ENCODE peak calls at places on chromosomes 1 and 21, in seven cellular contexts. E is cardiac fibroblast, I is mucosa of descending colon, W is colonic mucosa, S is GM12865, D is GM20000, J is GM12864. U is an unnamed sample.

GRCh38 chr1:172893146-172893841 is 157.4 kb downstream of the TNFSF18 start:
- DNase-seq in W (no peak), S (no peak), E (peak), I (no peak), D (no peak), J (no peak), U (no peak)

GRCh38 chr1:227391871-227392270 is 73.6 kb upstream of the CDC42BPA start:
- DNase-seq in W (no peak), D (no peak), J (no peak), I (no peak), E (no peak), S (no peak), U (no peak)

GRCh38 chr1:203744008-203744972 is 20.7 kb upstream of the LAX1 start:
- DNase-seq in D (peak), E (peak), W (peak), S (peak), J (peak), I (no peak), U (peak)

GRCh38 chr1:30727796-30728195 is 4.4 kb upstream of the MATN1 start:
- DNase-seq in I (no peak), J (no peak), D (no peak), S (no peak), E (peak), W (no peak), U (no peak)

GRCh38 chr1:176717052-176717754 is 254.2 kb downstream of the PAPPA2 start:
- DNase-seq in D (no peak), W (no peak), E (no peak), S (no peak), I (no peak), J (no peak), U (no peak)

GRCh38 chr1:24828183-24828886 is 83.1 kb downstream of the CLIC4 start:
- DNase-seq in S (no peak), D (no peak), W (no peak), I (no peak), E (no peak), J (no peak), U (no peak)

GRCh38 chr1:151888972-151889570 is 20.2 kb downstream of the THEM4 start:
- DNase-seq in E (peak), S (peak), W (no peak), J (peak), I (no peak), D (peak), U (peak)

GRCh38 chr1:84899969-84900368 is 7.0 kb upstream of the LPAR3 start:
- DNase-seq in E (no peak), S (no peak), D (no peak), W (no peak), J (no peak), I (no peak), U (no peak)

GRCh38 chr21:41817228-41817627 is 50.4 kb upstream of the RIPK4 start:
- DNase-seq in I (peak), S (peak), W (peak), J (no peak), E (peak), D (peak), U (peak)

GRCh38 chr1:149962039-149962647 is 25.5 kb upstream of the MTMR11 start:
- DNase-seq in D (peak), J (peak), W (peak), S (peak), E (peak), I (no peak), U (peak)

GRCh38 chr1:154871374-154871773 is 1.3 kb upstream of the KCNN3 start:
- DNase-seq in S (no peak), J (no peak), W (no peak), D (no peak), I (no peak), E (no peak), U (no peak)

GRCh38 chr1:82446955-82447354 is 646.2 kb downstream of the ADGRL2 start:
- DNase-seq in W (no peak), E (no peak), J (no peak), I (no peak), D (no peak), S (no peak), U (no peak)

GRCh38 chr1:32336963-32337675 is 1.1 kb upstream of the MARCKSL1 start:
- DNase-seq in J (peak), E (peak), S (peak), I (peak), D (peak), W (no peak), U (peak)

GRCh38 chr1:35925741-35926140 is 5.2 kb upstream of the AGO3 start:
- DNase-seq in S (no peak), D (no peak), J (no peak), I (no peak), E (peak), W (no peak), U (no peak)

GRCh38 chr1:18230840-18231239 is 123.2 kb downstream of the IGSF21 start:
- DNase-seq in I (no peak), S (no peak), W (no peak), J (no peak), D (no peak), E (no peak), U (no peak)

GRCh38 chr1:108057536-108057935 is 92.6 kb upstream of the VAV3 start:
- DNase-seq in I (no peak), S (no peak), E (peak), W (peak), J (no peak), D (no peak), U (no peak)

GRCh38 chr1:227185291-227185690 is 133.0 kb downstream of the CDC42BPA start:
- DNase-seq in J (no peak), I (no peak), D (no peak), E (no peak), S (no peak), W (no peak), U (no peak)

GRCh38 chr1:237042467-237042891 is 495 bp downstream of the RYR2 start:
- DNase-seq in I (no peak), J (no peak), D (no peak), S (no peak), E (no peak), W (no peak), U (no peak)

GRCh38 chr1:21693732-21694131 is 24.6 kb upstream of the RAP1GAP start:
- DNase-seq in E (no peak), W (no peak), S (no peak), I (no peak), J (no peak), D (no peak), U (no peak)

DNA sequence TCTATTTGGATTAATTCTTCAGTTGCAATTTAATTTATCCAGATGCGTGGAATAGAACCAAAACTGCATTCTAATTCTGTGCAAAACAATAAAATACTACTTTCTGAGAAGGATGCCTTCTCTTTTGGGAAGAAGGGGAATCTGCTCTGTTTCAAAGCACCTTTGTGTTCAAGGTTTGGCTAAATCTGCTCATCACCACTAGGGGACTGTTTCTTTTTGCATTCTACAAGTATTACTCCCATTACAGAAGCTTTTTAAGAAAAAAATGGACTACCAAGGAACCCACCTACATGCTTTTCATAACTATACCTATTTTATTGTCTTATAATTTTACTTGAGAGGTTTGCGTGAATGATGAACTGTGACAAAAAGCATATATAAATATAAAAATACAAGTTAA is 18.2 kb downstream of the MRPS6 start:
- DNase-seq in J (no peak), W (no peak), I (no peak), D (no peak), S (peak), E (peak), U (no peak)
- TF ChIP-seq CTCF in J (peak), W (no peak), I (no peak), D (no peak), S (peak), E (peak), U (peak)

GRCh38 chr1:182444497-182444896 is 5.4 kb upstream of the RGSL1 start:
- DNase-seq in J (no peak), S (peak), D (peak), W (no peak), E (no peak), I (no peak), U (no peak)
- TF ChIP-seq CTCF in J (peak), S (peak), D (peak), W (no peak), E (peak), I (no peak), U (peak)

DNA sequence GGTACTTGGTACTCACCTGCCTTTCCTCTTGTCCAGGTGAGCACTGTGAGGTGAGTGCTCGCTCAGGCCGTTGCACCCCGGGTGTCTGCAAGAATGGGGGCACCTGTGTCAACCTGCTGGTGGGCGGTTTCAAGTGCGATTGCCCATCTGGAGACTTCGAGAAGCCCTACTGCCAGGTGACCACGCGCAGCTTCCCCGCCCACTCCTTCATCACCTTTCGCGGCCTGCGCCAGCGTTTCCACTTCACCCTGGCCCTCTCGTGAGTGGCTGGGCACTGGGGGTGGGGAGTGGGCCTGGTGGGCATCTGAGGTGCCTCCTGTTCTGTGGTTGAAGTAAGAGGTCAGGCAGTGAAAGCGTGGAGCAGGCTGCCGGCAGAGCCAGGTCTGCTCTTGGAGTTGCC is 11.7 kb downstream of the CELSR2 start:
- DNase-seq in I (no peak), W (no peak), D (no peak), S (no peak), E (no peak), J (no peak), U (no peak)
- TF ChIP-seq CTCF in I (no peak), W (no peak), D (no peak), S (no peak), E (no peak), J (no peak), U (no peak)

GRCh38 chr1:94926365-94926914 is 470 bp downstream of the CNN3 start:
- DNase-seq in E (peak), D (peak), I (peak), W (peak), S (no peak), J (no peak), U (peak)
- TF ChIP-seq CTCF in E (peak), D (no peak), I (no peak), W (peak), S (no peak), J (no peak), U (peak)

DNA sequence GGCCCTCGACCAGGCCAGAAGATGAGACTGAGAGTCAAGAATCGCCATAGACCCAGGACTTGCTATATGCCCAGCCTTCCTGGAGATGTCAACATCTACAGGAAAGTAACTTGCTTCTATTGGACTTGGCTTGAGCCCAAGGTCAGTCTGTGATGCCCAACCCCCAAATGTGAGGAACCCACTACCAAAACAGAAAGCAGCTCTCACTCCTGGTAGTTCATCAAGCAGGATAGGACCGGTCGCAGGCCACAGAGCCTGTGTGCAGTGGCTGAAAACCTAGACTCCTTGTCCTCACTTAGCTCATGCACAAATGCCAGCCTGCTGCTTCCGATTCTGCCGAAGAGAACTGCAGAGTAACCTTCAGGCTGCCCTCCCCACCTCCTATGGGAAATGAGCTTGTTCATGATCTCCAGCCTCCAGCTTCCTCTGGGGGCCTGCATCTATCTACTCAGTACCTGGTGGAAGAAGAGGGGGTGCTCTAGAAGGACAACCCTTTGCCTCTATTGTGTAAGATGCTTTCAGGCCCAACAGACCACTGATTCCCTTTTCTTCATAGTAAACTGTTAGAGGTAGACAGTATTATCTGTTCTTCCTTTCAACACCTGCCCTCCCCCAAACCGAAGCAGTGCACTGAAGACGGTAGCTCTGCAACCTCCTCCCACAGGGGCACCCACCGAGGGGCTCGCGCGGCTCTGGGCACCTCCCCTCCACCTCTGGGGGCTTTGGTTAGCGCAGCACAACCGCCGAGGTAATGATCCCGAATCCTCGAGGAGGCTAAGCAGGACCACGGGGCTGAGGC is 1.3 kb downstream of the ACOT7 start:
- DNase-seq in W (peak), E (no peak), S (peak), D (no peak), I (peak), J (no peak), U (no peak)
- TF ChIP-seq CTCF in W (no peak), E (no peak), S (no peak), D (no peak), I (no peak), J (no peak), U (no peak)

DNA sequence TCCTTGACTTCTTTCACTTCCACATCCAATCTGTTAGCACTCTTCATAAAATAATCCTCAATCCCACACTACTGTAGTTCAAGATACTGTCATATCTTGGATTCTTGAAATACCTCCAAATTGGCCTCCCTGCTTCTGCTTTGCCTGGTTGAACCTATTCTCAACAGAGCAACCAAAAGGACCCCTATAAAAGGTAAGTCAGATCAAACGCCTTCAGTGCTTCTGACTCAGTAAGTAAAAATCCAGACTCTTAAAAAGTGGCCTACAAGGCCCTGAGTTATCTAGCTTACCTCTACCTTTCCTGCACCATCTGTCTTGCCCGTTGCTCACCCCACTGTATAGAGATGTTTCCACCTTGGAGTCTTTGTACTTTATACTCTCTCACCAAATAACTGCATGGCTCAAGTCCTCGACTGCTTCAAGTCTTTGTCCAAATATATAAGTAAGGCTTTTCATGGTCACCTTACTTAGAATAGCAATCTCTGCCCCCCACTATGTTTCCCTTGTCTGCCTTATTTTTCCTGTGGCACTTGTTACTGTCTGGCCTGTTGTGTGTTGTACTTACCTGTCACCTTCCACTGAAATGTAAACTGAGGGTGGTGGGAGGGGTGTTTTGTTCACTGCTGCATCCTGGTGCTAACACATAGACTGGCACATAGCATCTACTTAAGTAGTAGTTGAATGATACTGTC is 5.1 kb upstream of the PIGV start:
- DNase-seq in E (no peak), I (no peak), D (no peak), W (no peak), J (no peak), S (no peak), U (no peak)
- TF ChIP-seq CTCF in E (no peak), I (no peak), D (no peak), W (no peak), J (no peak), S (no peak), U (no peak)

GRCh38 chr1:90616395-90616794 is 100.7 kb downstream of the BARHL2 start:
- DNase-seq in D (no peak), J (no peak), S (peak), W (peak), E (no peak), I (peak), U (peak)
- TF ChIP-seq CTCF in D (peak), J (peak), S (peak), W (no peak), E (peak), I (no peak), U (peak)

U was measured in GM13977.